ENCODE peak calls at places on chromosome 1, in six cellular contexts. U is tibial nerve; J is CD8-positive, alpha-beta memory T cell; S is right lobe of liver; P is Peyer's patch; R is pancreas. O is an unnamed sample. For H3K4me1 and H3K36me3, the result is how much of the 10 kb centered on the place peaks cover.

GRCh38 chr1:63935553-63935952 is 161.7 kb downstream of the ROR1 start:
- DNase-seq in R (no peak), P (no peak), J (no peak), U (no peak), S (no peak), O (no peak)

GRCh38 chr1:16171314-16172223 is 15.7 kb upstream of the EPHA2 start:
- DNase-seq in S (no peak), R (no peak), P (no peak), U (no peak), J (no peak), O (no peak)

GRCh38 chr1:108041360-108042143 is 76.6 kb upstream of the VAV3 start:
- DNase-seq in U (no peak), S (no peak), R (no peak), J (no peak), P (no peak), O (no peak)

GRCh38 chr1:216640100-216640499 is 83.1 kb downstream of the ESRRG start:
- DNase-seq in P (no peak), S (no peak), R (no peak), J (no peak), U (no peak), O (no peak)

GRCh38 chr1:29256395-29256794 is 20.1 kb downstream of the PTPRU start:
- DNase-seq in U (no peak), R (no peak), P (no peak), J (no peak), S (no peak), O (no peak)

GRCh38 chr1:32507021-32507420 is 32.2 kb upstream of the ZBTB8A start:
- DNase-seq in R (no peak), J (no peak), S (no peak), U (no peak), P (no peak), O (no peak)

GRCh38 chr1:44270666-44271628 is 57.7 kb downstream of the DMAP1 start:
- DNase-seq in J (no peak), U (no peak), R (no peak), S (no peak), P (peak), O (peak)

GRCh38 chr1:87236585-87236984 is 92.1 kb upstream of the LMO4 start:
- DNase-seq in R (no peak), P (no peak), J (no peak), S (no peak), U (no peak), O (no peak)

GRCh38 chr1:168245042-168245441 is 19.2 kb downstream of the SFT2D2 start:
- DNase-seq in P (no peak), J (no peak), S (no peak), U (no peak), R (no peak), O (no peak)

GRCh38 chr1:109789771-109790170 is 26.0 kb upstream of the EPS8L3 start:
- DNase-seq in R (no peak), P (no peak), S (no peak), J (no peak), U (no peak), O (no peak)

GRCh38 chr1:114457675-114458074 is 53.3 kb downstream of the TRIM33 start:
- DNase-seq in P (no peak), S (no peak), J (no peak), R (no peak), U (no peak), O (no peak)

GRCh38 chr1:84550826-84551225 is 23.4 kb downstream of the CTBS start:
- DNase-seq in J (no peak), P (no peak), S (no peak), R (no peak), U (no peak), O (no peak)

GRCh38 chr1:106768501-106768900 is 288.0 kb upstream of the PRMT6 start:
- DNase-seq in S (no peak), R (no peak), J (no peak), P (no peak), U (no peak), O (no peak)

GRCh38 chr1:175127565-175127964 is 59.9 kb downstream of the TNN start:
- DNase-seq in P (no peak), U (no peak), R (no peak), S (no peak), J (no peak), O (no peak)

GRCh38 chr1:156463874-156464273 is 36.7 kb downstream of the MEF2D start:
- DNase-seq in U (peak), P (no peak), S (no peak), R (no peak), J (no peak), O (peak)
- H3K4me1 ChIP-seq in U (half or more), P (under half), S (under half), R (under half), J (under half), O (under half)

GRCh38 chr1:156864796-156865195 is 4.1 kb downstream of the NTRK1 start:
- DNase-seq in J (no peak), U (no peak), S (no peak), P (no peak), R (no peak), O (no peak)

GRCh38 chr1:156862602-156863599 is 2.2 kb downstream of the NTRK1 start:
- DNase-seq in U (no peak), J (no peak), R (peak), P (no peak), S (no peak), O (no peak)

GRCh38 chr1:156865865-156866678 is 5.4 kb downstream of the NTRK1 start:
- DNase-seq in U (no peak), R (peak), J (no peak), S (no peak), P (no peak), O (no peak)

GRCh38 chr1:156866679-156867015 is 6.0 kb downstream of the NTRK1 start:
- DNase-seq in U (no peak), R (peak), P (no peak), S (no peak), J (no peak), O (no peak)

GRCh38 chr1:156865258-156865657 is 4.6 kb downstream of the NTRK1 start:
- DNase-seq in S (no peak), P (no peak), R (no peak), U (no peak), J (no peak), O (no peak)
- H3K36me3 ChIP-seq in S (under half), P (under half), R (under half), U (under half), J (under half), O (under half)

GRCh38 chr1:172657586-172657985 is 1.3 kb upstream of the FASLG start:
- DNase-seq in R (no peak), S (no peak), P (no peak), J (no peak), U (no peak), O (no peak)

GRCh38 chr1:172658871-172659453 is at the start of gene FASLG:
- DNase-seq in R (no peak), U (no peak), J (peak), S (no peak), P (no peak), O (no peak)

GRCh38 chr1:172653015-172653709 is 5.7 kb upstream of the FASLG start:
- DNase-seq in J (no peak), P (no peak), S (no peak), R (no peak), U (no peak), O (no peak)

GRCh38 chr1:172654535-172654934 is 4.4 kb upstream of the FASLG start:
- DNase-seq in R (no peak), P (no peak), U (no peak), S (no peak), J (no peak), O (no peak)

GRCh38 chr1:172656576-172656975 is 2.3 kb upstream of the FASLG start:
- DNase-seq in S (no peak), P (no peak), R (no peak), J (no peak), U (no peak), O (no peak)
- H3K4me3 ChIP-seq in S (no peak), P (no peak), R (no peak), J (no peak), U (no peak), O (no peak)

GRCh38 chr1:90840323-90840722 is 123.2 kb upstream of the BARHL2 start:
- DNase-seq in R (no peak), J (no peak), S (no peak), P (no peak), U (no peak), O (no peak)
- H3K4me1 ChIP-seq in R (under half), J (under half), S (under half), P (under half), U (under half), O (under half)

O was measured in mucosa of descending colon.